ENCODE peak calls at places on chromosome 15, in eight cellular contexts. F, E, J, L, P, Z, R and Y are unnamed samples.

GRCh38 chr15:78438595-78439285 is 724 bp downstream of the IREB2 start:
- DNase-seq in R (no peak), L (no peak), Z (peak), J (no peak), P (peak), F (no peak), E (peak), Y (peak)

GRCh38 chr15:55774113-55774970 is 31.4 kb upstream of the PRTG start:
- DNase-seq in L (peak), E (peak), Z (peak), R (no peak), F (no peak), P (peak), J (peak), Y (peak)

GRCh38 chr15:78392430-78392829 is 45.6 kb upstream of the IREB2 start:
- DNase-seq in Z (no peak), P (peak), E (no peak), F (no peak), J (no peak), L (no peak), R (no peak), Y (no peak)

GRCh38 chr15:32908921-32909320 is 191.1 kb downstream of the GREM1 start:
- DNase-seq in P (no peak), R (no peak), F (no peak), E (no peak), Z (no peak), L (no peak), J (no peak), Y (no peak)

GRCh38 chr15:57553526-57553925 is 38.2 kb upstream of the MYZAP start:
- DNase-seq in R (no peak), F (no peak), Z (no peak), J (no peak), E (no peak), L (no peak), P (no peak), Y (no peak)

GRCh38 chr15:76190767-76191538 is 120.3 kb downstream of the ETFA start:
- DNase-seq in J (peak), E (peak), Z (peak), R (no peak), L (peak), F (peak), P (peak), Y (peak)

GRCh38 chr15:79179108-79179561 is 88.6 kb upstream of the RASGRF1 start:
- DNase-seq in R (no peak), J (no peak), Z (peak), L (no peak), P (peak), E (peak), F (no peak), Y (no peak)

GRCh38 chr15:88897456-88898194 is 2.3 kb upstream of the HAPLN3 start:
- DNase-seq in J (peak), Z (peak), F (no peak), P (peak), L (no peak), R (peak), E (peak), Y (peak)

GRCh38 chr15:93470042-93470441 is 381.0 kb upstream of the RGMA start:
- DNase-seq in P (no peak), E (no peak), J (no peak), L (no peak), R (no peak), Z (no peak), F (no peak), Y (no peak)

GRCh38 chr15:39344662-39345141 is 236.2 kb upstream of the THBS1 start:
- DNase-seq in R (no peak), L (no peak), F (no peak), E (no peak), P (peak), Z (peak), J (no peak), Y (peak)

GRCh38 chr15:77527831-77528231 is 104.9 kb downstream of the LINGO1 start:
- DNase-seq in L (no peak), E (no peak), Z (no peak), J (no peak), P (no peak), F (no peak), R (no peak), Y (no peak)

GRCh38 chr15:74873756-74874424 is 725 bp upstream of the SCAMP2 start:
- DNase-seq in Z (no peak), L (no peak), F (no peak), J (no peak), P (peak), E (peak), R (no peak), Y (peak)

GRCh38 chr15:85453144-85453872 is 72.9 kb downstream of the AKAP13 start:
- DNase-seq in E (peak), P (no peak), J (no peak), Z (no peak), R (no peak), L (no peak), F (no peak), Y (peak)

GRCh38 chr15:41930221-41930866 is 36.5 kb upstream of the SPTBN5 start:
- DNase-seq in J (no peak), R (peak), P (no peak), Z (peak), F (no peak), L (no peak), E (peak), Y (peak)